ENCODE peak calls at places on chromosomes 16 and 17, in eight cellular contexts. Z is neural crest cell; W is NCI-H2029; M is stimulated activated naive B cell treated with anti-CD40 and anti-IgM and Interleukin-4, amounts not matched to agents 10 μg/mL and 1 μg/mL and 100 μg/mL, for 72 hours; S is activated CD4-positive, alpha-beta T cell treated with anti-CD3 and anti-CD28 coated beads for 48 hours; G is EL; H is SK-N-DZ; C is foreskin keratinocyte. O is an unnamed sample.
A peak's percentile ranks its signal among the peaks of the same experiment; 100 is the strongest.

GRCh38 chr16:17313085-17313611 is 157.6 kb downstream of the XYLT1 start:
- DNase-seq in G (no peak), Z (no peak), C (peak; percentile 51), M (no peak), W (peak; percentile 27), H (no peak), S (no peak), O (peak; percentile 12)

GRCh38 chr16:48131201-48131600 is 24.6 kb downstream of the ABCC12 start:
- DNase-seq in G (no peak), Z (no peak), W (no peak), M (no peak), C (no peak), S (no peak), H (no peak), O (no peak)

GRCh38 chr17:29390856-29391631 is 881 bp downstream of the TAOK1 start:
- DNase-seq in G (peak; percentile 40), W (no peak), C (no peak), M (no peak), H (peak; percentile 49), S (peak; percentile 4), Z (peak; percentile 6), O (peak; percentile 57)

GRCh38 chr17:28363186-28363585 is 1.8 kb downstream of the SEBOX start:
- DNase-seq in Z (no peak), G (no peak), H (no peak), C (no peak), S (no peak), W (no peak), M (no peak), O (no peak)

GRCh38 chr17:44969144-44969780 is 1.2 kb upstream of the C1QL1 start:
- DNase-seq in C (no peak), Z (no peak), M (no peak), H (no peak), G (no peak), S (no peak), W (no peak), O (no peak)

GRCh38 chr17:37360632-37361031 is 15.2 kb upstream of the C17orf78 start:
- DNase-seq in G (peak; percentile 8), S (no peak), Z (no peak), W (no peak), H (no peak), C (peak; percentile 42), M (no peak), O (peak; percentile 55)

GRCh38 chr17:47905221-47905733 is 9.2 kb downstream of the SP2 start:
- DNase-seq in H (no peak), G (peak; percentile 82), S (no peak), Z (no peak), C (peak; percentile 53), M (no peak), W (no peak), O (peak; percentile 68)

GRCh38 chr16:57577691-57578224 is 35.3 kb downstream of the ADGRG5 start:
- DNase-seq in M (no peak), Z (no peak), H (no peak), G (no peak), W (no peak), S (no peak), C (no peak), O (no peak)

GRCh38 chr16:79687249-79687768 is 86.8 kb upstream of the MAF start:
- DNase-seq in Z (no peak), G (no peak), C (no peak), S (no peak), W (no peak), M (no peak), H (no peak), O (no peak)

GRCh38 chr17:42247734-42248133 is 28.5 kb downstream of the STAT5B start:
- DNase-seq in M (no peak), H (no peak), S (no peak), W (no peak), C (peak; percentile 72), Z (no peak), G (peak; percentile 74), O (peak; percentile 88)

GRCh38 chr16:57639172-57639571 is 10.7 kb downstream of the ADGRG1 start:
- DNase-seq in C (no peak), Z (peak; percentile 72), H (peak; percentile 90), M (no peak), W (no peak), G (no peak), S (peak; percentile 26), O (peak; percentile 87)

GRCh38 chr16:1990336-1991134 is 765 bp downstream of the SYNGR3 start:
- DNase-seq in W (no peak), G (no peak), M (peak; percentile 57), Z (no peak), C (no peak), S (no peak), H (no peak), O (peak; percentile 69)

GRCh38 chr16:86129541-86129940 is 230.6 kb downstream of the IRF8 start:
- DNase-seq in M (no peak), S (no peak), G (no peak), H (no peak), Z (no peak), C (no peak), W (no peak), O (no peak)

GRCh38 chr16:65537336-65537735 is 415.5 kb upstream of the CDH11 start:
- DNase-seq in S (no peak), G (no peak), H (no peak), C (no peak), W (no peak), Z (no peak), M (no peak), O (no peak)

GRCh38 chr16:78235168-78235800 is 135.8 kb downstream of the WWOX start:
- DNase-seq in W (peak; percentile 14), C (peak; percentile 50), H (peak; percentile 77), Z (peak; percentile 72), M (peak; percentile 54), G (no peak), S (peak; percentile 79), O (peak; percentile 73)

GRCh38 chr17:66351053-66351452 is 48.6 kb downstream of the PRKCA start:
- DNase-seq in Z (no peak), G (no peak), M (no peak), H (no peak), W (peak; percentile 7), C (no peak), S (no peak), O (no peak)

GRCh38 chr16:4686497-4687210 is 6.7 kb upstream of the NUDT16L1 start:
- DNase-seq in C (no peak), H (no peak), M (no peak), Z (no peak), G (no peak), W (no peak), S (no peak), O (no peak)

GRCh38 chr16:89945654-89946053 is 2.9 kb upstream of the DEF8 start:
- DNase-seq in S (no peak), Z (no peak), C (no peak), W (no peak), M (no peak), H (peak; percentile 61), G (no peak), O (no peak)

GRCh38 chr17:75249564-75249963 is 11.8 kb downstream of the GGA3 start:
- DNase-seq in C (no peak), M (no peak), Z (no peak), W (no peak), H (no peak), G (no peak), S (no peak), O (no peak)

GRCh38 chr16:79071424-79071823 is 529.1 kb downstream of the MAF start:
- DNase-seq in H (no peak), G (no peak), S (no peak), Z (no peak), M (no peak), C (peak; percentile 68), W (no peak), O (peak; percentile 59)

GRCh38 chr16:55949518-55949917 is 74.3 kb upstream of the CES5A start:
- DNase-seq in C (peak; percentile 62), G (peak; percentile 55), S (no peak), H (no peak), Z (no peak), W (no peak), M (no peak), O (no peak)

GRCh38 chr17:10668771-10669170 is 11.7 kb upstream of the MYH3 start:
- DNase-seq in H (no peak), W (no peak), S (no peak), Z (no peak), M (no peak), G (peak; percentile 81), C (peak; percentile 13), O (no peak)

GRCh38 chr17:969767-970387 is 9.7 kb downstream of the NXN start:
- DNase-seq in C (peak; percentile 66), Z (no peak), M (no peak), S (no peak), G (peak; percentile 41), H (no peak), W (no peak), O (no peak)

GRCh38 chr17:80799553-80800403 is 191.9 kb upstream of the CHMP6 start:
- DNase-seq in Z (no peak), W (no peak), C (no peak), G (no peak), S (no peak), H (no peak), M (no peak), O (no peak)

GRCh38 chr17:59631221-59631720 is 11.6 kb downstream of the CLTC start:
- DNase-seq in S (no peak), G (no peak), M (no peak), H (no peak), Z (no peak), W (no peak), C (no peak), O (no peak)

GRCh38 chr17:78997231-78997741 is 12.3 kb downstream of the CANT1 start:
- DNase-seq in G (no peak), M (no peak), C (peak; percentile 67), H (no peak), S (no peak), W (no peak), Z (no peak), O (no peak)

GRCh38 chr17:36890398-36891190 is 46.7 kb upstream of the LHX1 start:
- DNase-seq in S (no peak), M (no peak), H (no peak), W (no peak), G (no peak), C (no peak), Z (no peak), O (no peak)

GRCh38 chr16:72609933-72610332 is 438.0 kb upstream of the PMFBP1 start:
- DNase-seq in M (no peak), G (no peak), H (no peak), Z (no peak), S (no peak), C (no peak), W (no peak), O (no peak)

GRCh38 chr16:75068075-75068474 is 48.5 kb downstream of the LDHD start:
- DNase-seq in H (no peak), S (no peak), M (no peak), W (no peak), Z (no peak), G (no peak), C (no peak), O (no peak)

GRCh38 chr16:78748471-78748929 is 649.0 kb downstream of the WWOX start:
- DNase-seq in S (no peak), W (no peak), C (peak; percentile 83), M (no peak), G (no peak), Z (no peak), H (peak; percentile 77), O (no peak)

GRCh38 chr17:52212851-52213250 is 54.3 kb upstream of the CA10 start:
- DNase-seq in W (no peak), H (no peak), M (no peak), G (no peak), C (no peak), S (no peak), Z (no peak), O (no peak)

GRCh38 chr17:1360975-1361374 is 39.0 kb downstream of the YWHAE start:
- DNase-seq in C (no peak), Z (no peak), H (no peak), G (no peak), S (peak; percentile 29), W (no peak), M (no peak), O (no peak)

GRCh38 chr17:45046536-45047125 is 4.8 kb downstream of the DCAKD start:
- DNase-seq in G (peak; percentile 39), S (no peak), C (peak; percentile 79), W (no peak), H (no peak), M (peak; percentile 51), Z (no peak), O (no peak)

GRCh38 chr16:46687486-46687885 is 1.5 kb downstream of the VPS35 start:
- DNase-seq in H (no peak), C (peak; percentile 1), M (no peak), Z (no peak), S (no peak), G (peak; percentile 3), W (no peak), O (no peak)